ENCODE peak calls at places on chromosomes 3 and 15, in seven cellular contexts. A, H, W, E, N, G and C are unnamed samples.

GRCh38 chr15:99105516-99106341 is 849 bp downstream of the SYNM start:
- DNase-seq in A (peak), G (peak), H (no peak), E (peak), W (peak), N (peak), C (peak)

GRCh38 chr3:78481050-78481449 is 1286.7 kb downstream of the ROBO1 start:
- DNase-seq in E (no peak), G (no peak), W (no peak), H (no peak), N (no peak), A (no peak), C (no peak)

GRCh38 chr3:66353039-66353438 is 132.2 kb downstream of the SLC25A26 start:
- DNase-seq in G (no peak), W (no peak), A (no peak), E (no peak), N (no peak), H (no peak), C (no peak)

GRCh38 chr3:193736616-193737015 is 143.6 kb downstream of the OPA1 start:
- DNase-seq in E (no peak), A (no peak), W (no peak), N (no peak), G (no peak), H (no peak), C (no peak)

GRCh38 chr3:37071921-37072320 is 78.6 kb downstream of the MLH1 start:
- DNase-seq in W (no peak), H (no peak), A (no peak), E (peak), G (no peak), N (no peak), C (no peak)

GRCh38 chr15:50321680-50322079 is 33.3 kb downstream of the GABPB1 start:
- DNase-seq in G (no peak), H (no peak), E (no peak), N (no peak), W (no peak), A (no peak), C (no peak)

GRCh38 chr15:39998511-39998910 is 40.5 kb downstream of the SRP14 start:
- DNase-seq in N (no peak), W (no peak), H (no peak), A (no peak), G (peak), E (no peak), C (no peak)

GRCh38 chr3:195897081-195897852 is 11.1 kb downstream of the TNK2 start:
- DNase-seq in W (no peak), E (peak), H (no peak), A (no peak), G (no peak), N (no peak), C (no peak)

GRCh38 chr15:84741151-84741550 is 7.2 kb upstream of the ZNF592 start:
- DNase-seq in N (no peak), A (no peak), H (no peak), W (no peak), E (no peak), G (no peak), C (no peak)

GRCh38 chr15:65189102-65189740 is 4.1 kb upstream of the CLPX start:
- DNase-seq in H (no peak), E (peak), W (no peak), G (peak), A (peak), N (no peak), C (peak)

GRCh38 chr3:122257951-122258350 is 67.1 kb upstream of the CSTA start:
- DNase-seq in N (no peak), G (no peak), E (no peak), W (no peak), A (no peak), H (no peak), C (no peak)

GRCh38 chr3:49530231-49530630 is 24.0 kb upstream of the BSN start:
- DNase-seq in A (no peak), H (no peak), G (no peak), E (no peak), W (no peak), N (no peak), C (no peak)

GRCh38 chr15:40500584-40501330 is 30.0 kb downstream of the CHST14 start:
- DNase-seq in N (no peak), W (no peak), E (no peak), G (no peak), A (no peak), H (no peak), C (no peak)

GRCh38 chr3:58163234-58163633 is 47.5 kb downstream of the DNASE1L3 start:
- DNase-seq in W (no peak), E (no peak), G (no peak), A (no peak), N (no peak), H (no peak), C (no peak)

GRCh38 chr3:38379201-38379770 is 32.7 kb downstream of the XYLB start:
- DNase-seq in N (no peak), G (no peak), W (no peak), A (no peak), E (no peak), H (no peak), C (no peak)

GRCh38 chr15:49831206-49831965 is 210.5 kb downstream of the DTWD1 start:
- DNase-seq in E (peak), W (no peak), A (no peak), H (no peak), G (no peak), N (no peak), C (no peak)